ENCODE peak calls at places on chromosomes 12 and 14, in ten cellular contexts. J is CD4-positive, CD25-positive, alpha-beta regulatory T cell; I is cardiac muscle cell; E is IMR-90; F is ovary; W is left ventricle myocardium inferior; H is mammary epithelial cell; X is thoracic aorta; N is stomach; O is transverse colon. L is an unnamed sample.

GRCh38 chr12:5232826-5233500 is 189.3 kb downstream of the KCNA5 start:
- DNase-seq in J (no peak), I (no peak), E (no peak), F (no peak), W (no peak), H (no peak), X (no peak), N (no peak), O (no peak), L (no peak)

GRCh38 chr12:62732861-62733427 is 202.0 kb downstream of the PPM1H start:
- DNase-seq in J (no peak), I (peak; percentile 79), E (peak; percentile 73), F (no peak), W (no peak), H (peak; percentile 80), X (no peak), N (no peak), O (no peak), L (peak; percentile 71)

GRCh38 chr12:83996671-83997070 is 915.9 kb downstream of the SLC6A15 start:
- DNase-seq in J (no peak), I (no peak), E (no peak), F (no peak), W (no peak), H (peak; percentile 1), X (no peak), N (no peak), O (no peak), L (peak; percentile 52)

GRCh38 chr12:121955258-121956040 is 37.1 kb downstream of the CFAP251 start:
- DNase-seq in J (no peak), I (peak; percentile 44), E (peak; percentile 41), F (no peak), W (no peak), H (peak; percentile 10), X (no peak), N (no peak), O (no peak), L (peak; percentile 67)

GRCh38 chr14:76872796-76873432 is 46.7 kb downstream of the LRRC74A start:
- DNase-seq in J (peak; percentile 57), I (peak; percentile 61), E (peak; percentile 35), F (peak; percentile 61), W (peak; percentile 58), H (peak; percentile 11), X (no peak), N (peak; percentile 67), O (peak; percentile 55), L (peak; percentile 71)

GRCh38 chr12:14167005-14167628 is 185.7 kb upstream of the GRIN2B start:
- DNase-seq in J (peak; percentile 41), I (peak; percentile 64), E (peak; percentile 41), F (no peak), W (no peak), H (peak; percentile 42), X (no peak), N (peak; percentile 36), O (peak; percentile 46), L (peak; percentile 73)

GRCh38 chr12:10771132-10771733 is 31.2 kb downstream of the TAS2R7 start:
- DNase-seq in J (peak; percentile 42), I (peak; percentile 64), E (peak; percentile 51), F (no peak), W (no peak), H (peak; percentile 20), X (no peak), N (no peak), O (no peak), L (peak; percentile 56)

GRCh38 chr12:56840922-56841321 is 77.8 kb downstream of the HSD17B6 start:
- DNase-seq in J (no peak), I (peak; percentile 15), E (peak; percentile 18), F (peak; percentile 24), W (no peak), H (peak; percentile 31), X (no peak), N (no peak), O (peak; percentile 8), L (peak; percentile 24)

GRCh38 chr12:58296818-58297217 is 355.5 kb downstream of the ATP23 start:
- DNase-seq in J (no peak), I (no peak), E (no peak), F (no peak), W (no peak), H (no peak), X (no peak), N (no peak), O (no peak), L (no peak)

GRCh38 chr14:23300687-23301223 is 1.9 kb downstream of the PPP1R3E start:
- DNase-seq in J (peak; percentile 26), I (peak; percentile 41), E (peak; percentile 13), F (peak; percentile 63), W (peak; percentile 73), H (peak; percentile 45), X (no peak), N (no peak), O (peak; percentile 51), L (peak; percentile 29)

GRCh38 chr12:129863938-129864337 is 39.9 kb downstream of the TMEM132D start:
- DNase-seq in J (no peak), I (no peak), E (no peak), F (no peak), W (no peak), H (no peak), X (no peak), N (no peak), O (no peak), L (no peak)

GRCh38 chr14:64516969-64517368 is 12.4 kb downstream of the ZBTB1 start:
- DNase-seq in J (no peak), I (no peak), E (no peak), F (no peak), W (no peak), H (no peak), X (no peak), N (no peak), O (no peak), L (no peak)

GRCh38 chr14:64520699-64521098 is 16.1 kb downstream of the ZBTB1 start:
- DNase-seq in J (no peak), I (no peak), E (no peak), F (no peak), W (no peak), H (no peak), X (no peak), N (no peak), O (no peak), L (peak; percentile 76)

GRCh38 chr14:64518229-64518628 is 13.7 kb downstream of the ZBTB1 start:
- DNase-seq in J (no peak), I (no peak), E (no peak), F (no peak), W (no peak), H (no peak), X (no peak), N (no peak), O (no peak), L (no peak)

GRCh38 chr14:64525354-64525753 is 15.2 kb upstream of the HSPA2 start:
- DNase-seq in J (no peak), I (no peak), E (no peak), F (no peak), W (no peak), H (no peak), X (no peak), N (no peak), O (no peak), L (no peak)

GRCh38 chr14:64522591-64523355 is 17.8 kb upstream of the HSPA2 start:
- DNase-seq in J (no peak), I (no peak), E (no peak), F (no peak), W (no peak), H (no peak), X (no peak), N (no peak), O (no peak), L (no peak)
- H3K36me3 ChIP-seq in J (peaks cover 27% of the 10 kb centered on the region), I (peaks cover 17% of the 10 kb centered on the region), E (peaks cover 22% of the 10 kb centered on the region), F (no peaks in the 10 kb centered on the region), W (peaks cover 23% of the 10 kb centered on the region), H (peaks cover 20% of the 10 kb centered on the region), X (peaks cover 3% of the 10 kb centered on the region), N (peaks cover 13% of the 10 kb centered on the region), O (peaks cover 2% of the 10 kb centered on the region), L (peaks cover 33% of the 10 kb centered on the region)

GRCh38 chr12:55392032-55392795 is 8.1 kb upstream of the OR6C65 start:
- DNase-seq in J (no peak), I (no peak), E (no peak), F (no peak), W (no peak), H (no peak), X (no peak), N (no peak), O (no peak), L (no peak)
- H3K36me3 ChIP-seq in J (no peaks in the 10 kb centered on the region), I (no peaks in the 10 kb centered on the region), E (no peaks in the 10 kb centered on the region), F (no peaks in the 10 kb centered on the region), W (no peaks in the 10 kb centered on the region), H (no peaks in the 10 kb centered on the region), X (no peaks in the 10 kb centered on the region), N (no peaks in the 10 kb centered on the region), O (no peaks in the 10 kb centered on the region), L (no peaks in the 10 kb centered on the region)

DNA sequence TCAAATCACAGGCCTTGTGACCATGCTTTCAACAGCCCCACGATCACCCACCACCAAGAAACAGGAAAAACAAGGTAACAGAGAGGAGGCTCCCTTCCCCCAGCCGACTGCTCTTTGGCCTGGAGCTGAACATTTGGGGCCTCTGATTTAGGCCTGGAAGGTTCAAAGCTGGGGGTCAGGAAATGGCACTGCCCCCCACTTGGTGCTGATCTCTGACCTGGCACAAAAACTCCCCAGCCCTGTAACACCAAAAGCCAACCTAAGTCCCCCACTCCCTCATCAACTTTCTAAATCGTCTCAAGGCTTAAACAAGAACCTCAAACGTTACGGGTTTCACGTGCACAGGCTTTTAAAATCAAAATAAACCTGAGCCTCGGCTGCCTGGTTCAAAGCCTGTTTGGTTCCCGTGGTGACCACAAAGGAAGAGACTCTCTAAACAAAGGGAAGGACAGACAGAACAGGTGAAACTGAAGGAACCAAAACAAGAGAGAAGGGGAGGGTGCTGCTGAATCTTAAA is 8.9 kb downstream of the ACTN1 start:
- DNase-seq in J (peak; percentile 85), I (no peak), E (no peak), F (peak; percentile 17), W (no peak), H (no peak), X (no peak), N (no peak), O (no peak), L (no peak)
- H3K36me3 ChIP-seq in J (peaks cover 13% of the 10 kb centered on the region), I (no peaks in the 10 kb centered on the region), E (peaks cover 58% of the 10 kb centered on the region), F (no peaks in the 10 kb centered on the region), W (peaks cover 19% of the 10 kb centered on the region), H (peaks cover 44% of the 10 kb centered on the region), X (peaks cover 30% of the 10 kb centered on the region), N (peaks cover 4% of the 10 kb centered on the region), O (no peaks in the 10 kb centered on the region), L (peaks cover 72% of the 10 kb centered on the region)

GRCh38 chr12:97557116-97557515 is 94.5 kb downstream of the RMST start:
- DNase-seq in J (no peak), I (no peak), E (no peak), F (no peak), W (no peak), H (no peak), X (no peak), N (no peak), O (no peak), L (no peak)

GRCh38 chr12:97555547-97556200 is 93.1 kb downstream of the RMST start:
- DNase-seq in J (no peak), I (no peak), E (no peak), F (no peak), W (no peak), H (no peak), X (no peak), N (no peak), O (no peak), L (no peak)

GRCh38 chr12:97552410-97553050 is 89.9 kb downstream of the RMST start:
- DNase-seq in J (no peak), I (no peak), E (no peak), F (no peak), W (no peak), H (peak; percentile 35), X (no peak), N (no peak), O (no peak), L (no peak)

GRCh38 chr12:97560359-97560758 is 97.8 kb downstream of the RMST start:
- DNase-seq in J (no peak), I (no peak), E (no peak), F (no peak), W (no peak), H (no peak), X (no peak), N (no peak), O (no peak), L (no peak)

GRCh38 chr12:97556201-97556824 is 93.7 kb downstream of the RMST start:
- DNase-seq in J (no peak), I (peak; percentile 80), E (no peak), F (no peak), W (peak; percentile 12), H (peak; percentile 58), X (no peak), N (peak; percentile 33), O (no peak), L (peak; percentile 84)
- H3K36me3 ChIP-seq in J (no peaks in the 10 kb centered on the region), I (no peaks in the 10 kb centered on the region), E (no peaks in the 10 kb centered on the region), F (no peaks in the 10 kb centered on the region), W (no peaks in the 10 kb centered on the region), H (no peaks in the 10 kb centered on the region), X (no peaks in the 10 kb centered on the region), N (no peaks in the 10 kb centered on the region), O (no peaks in the 10 kb centered on the region), L (no peaks in the 10 kb centered on the region)